ENCODE peak calls at places on chromosomes 2 and 18, in seven cellular contexts. P is IMR-90; G is CD8-positive, alpha-beta memory T cell; D is thyroid gland; K is neuronal stem cell; A is GM23248; C is A549. S is an unnamed sample.
A peak's percentile ranks its signal among the peaks of the same experiment; 100 is the strongest.

GRCh38 chr2:240211096-240211495 is 70.6 kb upstream of the OTOS start:
- DNase-seq in K (no peak), D (no peak), P (no peak), G (no peak), A (no peak), C (no peak), S (no peak)

GRCh38 chr2:219273887-219274391 is 5.2 kb upstream of the DNAJB2 start:
- DNase-seq in C (peak; percentile 95), P (no peak), D (no peak), K (no peak), A (peak; percentile 74), G (no peak), S (no peak)

GRCh38 chr2:3594493-3595281 is at the start of gene COLEC11:
- DNase-seq in A (no peak), K (no peak), P (no peak), D (peak; percentile 20), G (no peak), C (no peak), S (no peak)

GRCh38 chr18:44852818-44853217 is 172.1 kb downstream of the SETBP1 start:
- DNase-seq in P (peak; percentile 1), D (peak; percentile 37), A (no peak), K (no peak), G (no peak), C (no peak), S (no peak)

GRCh38 chr2:95698166-95698565 is 106.4 kb downstream of the TRIM43 start:
- DNase-seq in A (peak; percentile 53), G (no peak), K (no peak), D (no peak), P (peak; percentile 5), C (no peak), S (no peak)

GRCh38 chr2:99608092-99608491 is 118.3 kb upstream of the REV1 start:
- DNase-seq in G (no peak), D (no peak), C (no peak), A (peak; percentile 14), P (no peak), K (no peak), S (no peak)

GRCh38 chr2:44326548-44327269 is 34.6 kb downstream of the PREPL start:
- DNase-seq in A (no peak), P (no peak), C (no peak), D (peak; percentile 66), K (no peak), G (no peak), S (no peak)

GRCh38 chr2:144136297-144136696 is 383.6 kb downstream of the ZEB2 start:
- DNase-seq in D (no peak), A (no peak), G (no peak), K (no peak), P (no peak), C (no peak), S (no peak)

GRCh38 chr2:166792808-166793207 is 95.5 kb upstream of the XIRP2 start:
- DNase-seq in A (no peak), C (no peak), D (no peak), K (no peak), G (no peak), P (no peak), S (no peak)

GRCh38 chr2:43424262-43425207 is 171.3 kb downstream of the THADA start:
- DNase-seq in D (no peak), G (no peak), C (no peak), K (no peak), A (no peak), P (no peak), S (no peak)

GRCh38 chr2:81645750-81646301 is 1341.3 kb upstream of the LRRTM1 start:
- DNase-seq in G (no peak), D (no peak), K (no peak), C (no peak), P (no peak), A (no peak), S (no peak)

GRCh38 chr2:127932199-127932877 is 46.6 kb upstream of the AMMECR1L start:
- DNase-seq in A (peak; percentile 85), C (peak; percentile 65), G (no peak), K (no peak), P (peak; percentile 84), D (no peak), S (no peak)

GRCh38 chr2:5742126-5742525 is 49.9 kb downstream of the SOX11 start:
- DNase-seq in C (no peak), A (no peak), P (no peak), G (no peak), D (no peak), K (no peak), S (peak; percentile 29)

GRCh38 chr2:101064868-101065549 is 62.9 kb downstream of the RPL31 start:
- DNase-seq in G (no peak), A (peak; percentile 83), K (no peak), C (peak; percentile 87), D (peak; percentile 73), P (peak; percentile 41), S (no peak)

GRCh38 chr18:69948919-69949537 is 1.4 kb upstream of the CD226 start:
- DNase-seq in D (peak; percentile 59), K (no peak), G (no peak), C (no peak), P (peak; percentile 57), A (no peak), S (no peak)

GRCh38 chr18:58768293-58768974 is 96.2 kb upstream of the ZNF532 start:
- DNase-seq in P (peak; percentile 48), D (peak; percentile 96), K (peak; percentile 66), C (peak; percentile 63), A (peak; percentile 81), G (peak; percentile 48), S (peak; percentile 84)

GRCh38 chr2:29304399-29304798 is 189.2 kb downstream of the CLIP4 start:
- DNase-seq in K (no peak), C (no peak), G (no peak), A (peak; percentile 43), P (no peak), D (peak; percentile 33), S (no peak)

GRCh38 chr2:137155351-137156104 is 390.2 kb downstream of the THSD7B start:
- DNase-seq in C (no peak), P (no peak), D (no peak), G (no peak), K (no peak), A (peak; percentile 64), S (no peak)

GRCh38 chr2:50066858-50067257 is 912.5 kb upstream of the FSHR start:
- DNase-seq in P (no peak), C (no peak), G (no peak), A (no peak), K (no peak), D (no peak), S (no peak)

GRCh38 chr18:49619792-49620191 is 57.9 kb downstream of the LIPG start:
- DNase-seq in C (no peak), G (no peak), A (peak; percentile 71), P (no peak), K (no peak), D (no peak), S (no peak)
- H3K27ac ChIP-seq in C (no peak overlapping the region), G (no peak overlapping the region), A (no peak overlapping the region), P (no peak overlapping the region), K (no peak overlapping the region), D (peak overlapping the region; percentile 54), S (no peak overlapping the region)

GRCh38 chr2:174773191-174773590 is 8.9 kb upstream of the CHRNA1 start:
- DNase-seq in A (no peak), G (no peak), P (no peak), D (no peak), C (no peak), K (no peak), S (no peak)
- H3K27ac ChIP-seq in A (no peak overlapping the region), G (no peak overlapping the region), P (no peak overlapping the region), D (no peak overlapping the region), C (no peak overlapping the region), K (no peak overlapping the region), S (no peak overlapping the region)

GRCh38 chr2:39411186-39411944 is 25.7 kb downstream of the MAP4K3 start:
- DNase-seq in G (no peak), P (peak; percentile 96), A (peak; percentile 93), D (no peak), C (peak; percentile 57), K (no peak), S (no peak)

GRCh38 chr2:39408351-39409136 is 28.5 kb downstream of the MAP4K3 start:
- DNase-seq in P (no peak), A (no peak), G (no peak), D (no peak), K (no peak), C (no peak), S (no peak)

GRCh38 chr2:39413063-39413722 is 23.9 kb downstream of the MAP4K3 start:
- DNase-seq in A (peak; percentile 53), P (no peak), G (no peak), C (no peak), D (no peak), K (no peak), S (no peak)

GRCh38 chr2:39407516-39408296 is 29.4 kb downstream of the MAP4K3 start:
- DNase-seq in K (no peak), C (no peak), P (no peak), G (no peak), A (no peak), D (no peak), S (no peak)

DNA sequence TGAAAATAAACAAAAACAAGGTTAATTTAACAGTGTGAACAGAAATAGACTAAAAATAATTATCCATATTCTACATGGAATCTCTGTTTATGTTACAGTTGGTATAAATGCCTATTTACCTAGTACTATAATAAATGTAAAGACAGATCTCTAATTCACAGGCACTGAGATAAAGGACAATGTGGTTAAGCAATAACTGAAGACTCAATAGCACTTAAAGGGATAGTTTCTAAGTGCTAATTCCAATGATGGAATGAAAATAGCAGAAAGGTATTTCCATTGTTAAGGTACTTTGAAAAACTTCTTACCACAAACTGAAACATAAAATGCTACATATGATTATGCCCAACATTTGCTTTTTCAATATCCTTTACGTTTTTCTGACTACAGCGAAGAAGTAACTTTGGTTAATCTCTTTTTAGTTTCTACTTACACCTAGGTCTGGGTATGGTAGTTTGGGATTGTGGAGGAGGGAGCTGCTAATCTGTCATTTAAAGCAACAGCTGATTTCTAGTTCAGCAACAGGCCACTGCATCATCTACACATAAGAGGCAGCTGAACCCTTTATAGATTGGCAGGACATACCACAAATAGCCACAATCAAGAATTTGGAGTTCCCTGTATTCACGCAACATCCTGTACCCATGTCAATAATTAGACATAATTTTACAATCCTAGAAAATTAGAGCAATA is 27.2 kb downstream of the MAP4K3 start:
- DNase-seq in G (no peak), P (peak; percentile 15), A (no peak), C (no peak), K (no peak), D (no peak), S (no peak)
- H3K27ac ChIP-seq in G (no peak overlapping the region), P (peak overlapping the region; percentile 77), A (peak overlapping the region; percentile 89), C (no peak overlapping the region), K (no peak overlapping the region), D (no peak overlapping the region), S (no peak overlapping the region)

DNA sequence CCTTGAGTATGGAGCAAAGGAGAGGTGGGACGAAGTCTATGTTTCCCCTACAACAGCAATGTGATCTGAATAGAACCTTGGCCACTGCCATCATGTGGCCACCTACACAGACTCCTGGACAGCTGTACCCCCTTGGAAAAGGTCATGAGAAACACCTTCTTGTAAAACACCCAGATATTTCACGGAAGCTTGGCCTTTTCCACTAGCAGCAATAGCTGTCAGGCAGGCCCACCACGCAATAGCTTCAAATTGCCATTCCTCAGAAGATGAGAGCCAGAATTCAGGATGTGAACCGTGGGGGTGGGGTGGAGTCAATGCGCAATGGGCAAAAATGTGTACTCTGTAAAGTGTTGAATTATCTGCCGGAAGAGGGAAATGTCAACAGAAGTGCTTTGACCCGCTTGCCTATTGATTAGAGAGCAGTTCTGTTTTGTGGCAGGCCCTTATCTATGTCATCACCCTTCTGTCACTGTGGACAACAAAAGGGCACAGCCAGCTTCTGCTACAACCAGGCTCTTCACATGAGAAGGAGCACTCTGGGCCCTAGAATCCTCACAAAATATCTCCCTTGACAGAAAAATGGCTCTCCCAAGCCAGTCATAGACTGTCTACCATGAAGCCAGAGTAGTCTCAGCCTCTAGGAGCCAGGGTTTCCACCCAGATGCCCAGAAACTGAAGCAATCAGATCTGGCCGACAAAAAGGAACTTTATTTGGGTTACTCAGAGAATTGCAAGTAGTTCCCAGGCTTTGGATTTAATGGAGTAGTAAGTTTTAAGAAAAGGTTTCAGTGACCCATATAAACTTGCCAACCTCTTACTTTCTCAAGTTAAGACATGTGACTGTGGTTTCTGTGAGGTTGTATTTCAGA is 9.5 kb downstream of the INPP1 start:
- DNase-seq in D (no peak), P (no peak), G (no peak), A (peak; percentile 61), K (no peak), C (no peak), S (no peak)
- H3K27ac ChIP-seq in D (no peak overlapping the region), P (no peak overlapping the region), G (peak overlapping the region; percentile 41), A (peak overlapping the region; percentile 35), K (no peak overlapping the region), C (no peak overlapping the region), S (no peak overlapping the region)